ENCODE peak calls at places on chromosomes 2 and 18, in four cellular contexts. One of them, this sample, is unnamed.

GRCh38 chr2:57881998-57882884 is 164.4 kb upstream of the VRK2 start:
- DNase-seq in HepG2: peak
- DNase-seq in K562: no peak
- DNase-seq in H1: no peak
- DNase-seq in this sample: peak

GRCh38 chr2:202023904-202024266 is 9.8 kb upstream of the FZD7 start:
- DNase-seq in HepG2: no peak
- DNase-seq in K562: no peak
- DNase-seq in H1: no peak
- DNase-seq in this sample: no peak

GRCh38 chr18:72107647-72108046 is 436.5 kb downstream of the CBLN2 start:
- DNase-seq in HepG2: no peak
- DNase-seq in K562: no peak
- DNase-seq in H1: peak
- DNase-seq in this sample: no peak

GRCh38 chr2:12173943-12174340 is 427.5 kb downstream of the LPIN1 start:
- DNase-seq in HepG2: no peak
- DNase-seq in K562: no peak
- DNase-seq in H1: no peak
- DNase-seq in this sample: no peak

GRCh38 chr2:112256654-112257053 is 1.8 kb upstream of the ZC3H8 start:
- DNase-seq in HepG2: no peak
- DNase-seq in K562: peak
- DNase-seq in H1: no peak
- DNase-seq in this sample: no peak

GRCh38 chr2:218985021-218985324 is at the start of gene FEV:
- DNase-seq in HepG2: no peak
- DNase-seq in K562: no peak
- DNase-seq in H1: no peak
- DNase-seq in this sample: no peak

GRCh38 chr2:200829258-200829655 is 17.5 kb downstream of the BZW1 start:
- DNase-seq in HepG2: no peak
- DNase-seq in K562: no peak
- DNase-seq in H1: no peak
- DNase-seq in this sample: no peak

GRCh38 chr2:46812381-46813024 is 103.1 kb downstream of the MCFD2 start:
- DNase-seq in HepG2: no peak
- DNase-seq in K562: no peak
- DNase-seq in H1: no peak
- DNase-seq in this sample: no peak

GRCh38 chr18:23876921-23877320 is 137.6 kb upstream of the TTC39C start:
- DNase-seq in HepG2: no peak
- DNase-seq in K562: no peak
- DNase-seq in H1: no peak
- DNase-seq in this sample: no peak

GRCh38 chr2:113064281-113064680 is 3.5 kb upstream of the IL1F10 start:
- DNase-seq in HepG2: no peak
- DNase-seq in K562: no peak
- DNase-seq in H1: no peak
- DNase-seq in this sample: no peak

GRCh38 chr18:67818432-67818831 is 301.9 kb upstream of the DSEL start:
- DNase-seq in HepG2: no peak
- DNase-seq in K562: no peak
- DNase-seq in H1: no peak
- DNase-seq in this sample: no peak

GRCh38 chr2:204840504-204840903 is 295.2 kb downstream of the PARD3B start:
- DNase-seq in HepG2: no peak
- DNase-seq in K562: no peak
- DNase-seq in H1: no peak
- DNase-seq in this sample: no peak

GRCh38 chr2:46365913-46366674 is 68.9 kb downstream of the EPAS1 start:
- DNase-seq in HepG2: no peak
- DNase-seq in K562: peak
- DNase-seq in H1: no peak
- DNase-seq in this sample: peak

GRCh38 chr2:236847538-236848263 is 238.0 kb upstream of the COPS8 start:
- DNase-seq in HepG2: no peak
- DNase-seq in K562: no peak
- DNase-seq in H1: peak
- DNase-seq in this sample: no peak

GRCh38 chr2:216004408-216005283 is 8.7 kb downstream of the MREG start:
- DNase-seq in HepG2: no peak
- DNase-seq in K562: peak
- DNase-seq in H1: no peak
- DNase-seq in this sample: no peak

GRCh38 chr18:34802938-34803337 is 92.8 kb downstream of the DTNA start:
- DNase-seq in HepG2: no peak
- DNase-seq in K562: no peak
- DNase-seq in H1: no peak
- DNase-seq in this sample: no peak

GRCh38 chr2:233263045-233263570 is 11.6 kb downstream of the ATG16L1 start:
- DNase-seq in HepG2: no peak
- DNase-seq in K562: no peak
- DNase-seq in H1: no peak
- DNase-seq in this sample: no peak

GRCh38 chr18:63454497-63454896 is 22.3 kb upstream of the SERPINB5 start:
- DNase-seq in HepG2: no peak
- DNase-seq in K562: no peak
- DNase-seq in H1: no peak
- DNase-seq in this sample: peak

GRCh38 chr18:23888880-23889279 is 125.7 kb upstream of the TTC39C start:
- DNase-seq in HepG2: no peak
- DNase-seq in K562: no peak
- DNase-seq in H1: no peak
- DNase-seq in this sample: no peak

GRCh38 chr2:189408294-189408693 is 33.0 kb upstream of the WDR75 start:
- DNase-seq in HepG2: no peak
- DNase-seq in K562: no peak
- DNase-seq in H1: no peak
- DNase-seq in this sample: no peak

GRCh38 chr18:49858309-49859005 is 45.1 kb upstream of the ACAA2 start:
- DNase-seq in HepG2: peak
- DNase-seq in K562: peak
- DNase-seq in H1: peak
- DNase-seq in this sample: peak

DNA sequence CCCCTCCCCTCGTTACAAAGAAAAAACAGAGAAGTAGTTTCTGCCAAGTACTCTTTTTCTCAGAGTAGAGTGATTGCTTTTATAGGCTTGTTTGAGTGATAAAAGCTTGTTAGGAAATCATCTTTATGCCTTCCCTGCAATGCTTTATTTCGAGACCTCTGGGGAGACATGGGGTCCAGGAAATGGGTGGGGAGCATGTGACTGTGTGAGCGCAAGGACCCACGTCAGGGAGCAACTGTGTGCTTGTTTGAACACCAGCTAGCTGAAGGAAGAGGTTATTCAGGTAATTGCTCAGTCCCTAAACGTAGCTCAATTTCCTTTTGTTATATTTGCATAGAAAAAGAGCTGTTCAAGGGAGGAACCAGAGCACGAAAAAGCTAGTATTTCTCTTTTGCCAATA is 187.3 kb downstream of the FAM210A start:
- DNase-seq in HepG2: no peak
- DNase-seq in K562: no peak
- DNase-seq in H1: no peak
- DNase-seq in this sample: no peak
- TF ChIP-seq PHF8 in HepG2: no peak
- TF ChIP-seq PHF8 in K562: no peak
- TF ChIP-seq PHF8 in H1: no peak
- TF ChIP-seq PHF8 in this sample: no peak

GRCh38 chr18:3472681-3473544 is 22.9 kb downstream of the TGIF1 start:
- DNase-seq in HepG2: no peak
- DNase-seq in K562: no peak
- DNase-seq in H1: no peak
- DNase-seq in this sample: no peak
- TF ChIP-seq PHF8 in HepG2: no peak
- TF ChIP-seq PHF8 in K562: no peak
- TF ChIP-seq PHF8 in H1: no peak
- TF ChIP-seq PHF8 in this sample: no peak

DNA sequence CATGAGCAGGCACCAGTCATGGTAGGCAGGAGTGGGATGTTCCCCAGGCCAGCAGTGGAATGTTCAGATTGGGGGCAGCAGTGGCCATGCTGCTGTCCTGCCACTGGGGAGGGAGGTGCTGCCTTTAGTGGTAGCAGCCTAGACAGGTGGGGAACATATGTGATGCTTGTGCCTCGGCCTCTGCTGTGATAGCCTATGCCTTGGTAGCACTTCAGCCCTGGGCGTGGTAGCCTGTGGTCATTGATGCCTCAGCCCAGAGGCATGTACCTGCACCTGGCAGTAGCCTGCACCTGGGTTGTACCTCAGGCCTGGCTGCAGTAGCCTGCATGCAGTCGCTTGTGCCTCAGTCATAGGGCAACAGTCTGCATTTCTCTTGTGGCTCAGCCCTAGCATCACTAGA is 7.1 kb downstream of the RFTN2 start:
- DNase-seq in HepG2: no peak
- DNase-seq in K562: no peak
- DNase-seq in H1: no peak
- DNase-seq in this sample: no peak
- TF ChIP-seq PHF8 in HepG2: no peak
- TF ChIP-seq PHF8 in K562: no peak
- TF ChIP-seq PHF8 in H1: no peak
- TF ChIP-seq PHF8 in this sample: no peak

GRCh38 chr2:19860022-19860421 is 41.8 kb downstream of the TTC32 start:
- DNase-seq in HepG2: no peak
- DNase-seq in K562: no peak
- DNase-seq in H1: no peak
- DNase-seq in this sample: no peak

GRCh38 chr2:19855528-19856431 is 46.0 kb downstream of the TTC32 start:
- DNase-seq in HepG2: peak
- DNase-seq in K562: no peak
- DNase-seq in H1: no peak
- DNase-seq in this sample: no peak

GRCh38 chr2:19857100-19857499 is 44.7 kb downstream of the TTC32 start:
- DNase-seq in HepG2: no peak
- DNase-seq in K562: no peak
- DNase-seq in H1: no peak
- DNase-seq in this sample: no peak

GRCh38 chr2:19859565-19859964 is 42.2 kb downstream of the TTC32 start:
- DNase-seq in HepG2: no peak
- DNase-seq in K562: no peak
- DNase-seq in H1: no peak
- DNase-seq in this sample: no peak

DNA sequence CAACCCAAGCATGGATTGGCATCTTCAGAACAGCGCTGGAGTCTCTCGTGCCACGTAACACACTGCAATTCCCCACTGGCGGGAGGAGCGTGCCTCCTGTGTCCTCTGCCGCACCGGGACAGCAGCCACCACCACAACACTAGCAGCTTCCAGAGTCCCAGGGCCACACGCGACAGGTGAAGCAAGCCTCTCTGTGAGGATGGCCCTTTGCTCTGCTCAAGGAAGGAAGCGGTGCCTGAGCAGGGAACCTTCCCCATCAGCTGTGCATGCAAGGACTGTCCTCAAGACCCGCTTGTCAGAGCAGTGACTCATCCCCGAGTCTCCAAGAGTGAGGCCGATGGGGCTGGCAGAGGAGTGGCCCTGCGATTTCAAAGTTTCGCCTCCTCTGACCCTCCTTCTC is 44.0 kb downstream of the TTC32 start:
- DNase-seq in HepG2: no peak
- DNase-seq in K562: peak
- DNase-seq in H1: no peak
- DNase-seq in this sample: no peak
- TF ChIP-seq PHF8 in HepG2: no peak
- TF ChIP-seq PHF8 in K562: no peak
- TF ChIP-seq PHF8 in H1: no peak
- TF ChIP-seq PHF8 in this sample: no peak

GRCh38 chr2:2574401-2575184 is 243.5 kb upstream of the MYT1L start:
- DNase-seq in HepG2: no peak
- DNase-seq in K562: no peak
- DNase-seq in H1: no peak
- DNase-seq in this sample: no peak
- TF ChIP-seq PHF8 in HepG2: no peak
- TF ChIP-seq PHF8 in K562: no peak
- TF ChIP-seq PHF8 in H1: no peak
- TF ChIP-seq PHF8 in this sample: no peak

DNA sequence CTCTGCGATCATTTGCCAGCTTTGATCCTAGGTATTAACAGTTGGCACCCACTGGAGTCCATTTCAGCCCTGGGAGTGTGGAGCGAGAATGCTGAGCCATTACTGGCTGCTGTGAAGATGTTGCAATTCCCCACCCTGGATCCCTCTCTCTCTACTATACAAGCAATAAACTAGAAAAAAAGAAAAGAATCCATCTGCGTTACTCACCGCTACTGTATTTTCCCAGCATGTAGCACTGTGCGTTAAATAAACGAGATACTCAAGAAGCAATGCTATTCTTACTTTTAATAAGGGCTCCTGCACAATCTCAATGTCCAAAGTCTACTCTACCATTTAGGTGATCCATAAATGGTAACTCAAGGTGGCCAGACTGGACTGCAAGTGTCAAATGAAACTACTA is 8.4 kb downstream of the RTTN start:
- DNase-seq in HepG2: no peak
- DNase-seq in K562: no peak
- DNase-seq in H1: no peak
- DNase-seq in this sample: no peak
- TF ChIP-seq PHF8 in HepG2: no peak
- TF ChIP-seq PHF8 in K562: no peak
- TF ChIP-seq PHF8 in H1: no peak
- TF ChIP-seq PHF8 in this sample: no peak

DNA sequence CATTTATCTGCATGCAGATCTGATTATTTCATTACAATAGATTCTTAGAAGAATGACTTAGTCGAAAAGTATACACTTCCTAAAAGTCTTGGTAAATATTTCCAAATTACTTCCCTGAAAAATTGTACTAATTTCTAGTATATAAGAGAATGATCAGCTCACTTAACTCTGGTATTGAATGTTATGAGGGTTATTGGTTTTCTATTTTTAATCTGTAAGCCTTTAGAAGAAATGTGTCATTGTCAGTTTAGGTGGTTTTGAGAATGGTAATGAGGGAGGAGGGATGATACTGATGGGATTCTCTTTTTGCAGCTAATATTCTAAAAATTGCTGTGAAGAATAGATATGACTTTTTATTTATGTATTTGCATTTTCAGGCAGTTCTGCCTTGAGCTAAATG is 23.9 kb downstream of the MOB4 start:
- DNase-seq in HepG2: no peak
- DNase-seq in K562: no peak
- DNase-seq in H1: no peak
- DNase-seq in this sample: no peak
- TF ChIP-seq PHF8 in HepG2: no peak
- TF ChIP-seq PHF8 in K562: no peak
- TF ChIP-seq PHF8 in H1: no peak
- TF ChIP-seq PHF8 in this sample: no peak

GRCh38 chr18:70329076-70329475 is 40.2 kb downstream of the SOCS6 start:
- DNase-seq in HepG2: no peak
- DNase-seq in K562: no peak
- DNase-seq in H1: no peak
- DNase-seq in this sample: no peak
- TF ChIP-seq PHF8 in HepG2: no peak
- TF ChIP-seq PHF8 in K562: no peak
- TF ChIP-seq PHF8 in H1: no peak
- TF ChIP-seq PHF8 in this sample: no peak